ENCODE peak calls at places on chromosomes 5 and 9, in nine cellular contexts. Q is A549, E is body of pancreas, O is lower leg skin, T is breast epithelium, M is endothelial cell of umbilical vein, K is tibial nerve, H is Peyer's patch, V is upper lobe of left lung. W is an unnamed sample.

GRCh38 chr9:94081435-94081834 is 2.8 kb upstream of the PTPDC1 start:
- DNase-seq in Q (no peak), E (no peak), O (no peak), T (no peak), M (no peak), K (no peak), H (no peak), V (no peak), W (no peak)

GRCh38 chr5:66498791-66499207 is 97.4 kb upstream of the MAST4 start:
- DNase-seq in Q (no peak), E (no peak), O (no peak), T (no peak), M (peak; percentile 4), K (no peak), H (no peak), V (no peak), W (no peak)

GRCh38 chr9:137459147-137459600 is at the start of gene NSMF:
- DNase-seq in Q (peak; percentile 99), E (peak; percentile 97), O (peak; percentile 98), T (peak; percentile 92), M (peak; percentile 85), K (peak; percentile 92), H (peak; percentile 97), V (peak; percentile 98), W (no peak)

GRCh38 chr9:3028535-3028934 is 184.6 kb upstream of the PUM3 start:
- DNase-seq in Q (no peak), E (peak; percentile 11), O (no peak), T (no peak), M (no peak), K (no peak), H (no peak), V (no peak), W (no peak)

GRCh38 chr9:72585737-72586136 is 64.3 kb downstream of the TMC1 start:
- DNase-seq in Q (no peak), E (peak; percentile 74), O (no peak), T (no peak), M (no peak), K (no peak), H (no peak), V (no peak), W (no peak)

GRCh38 chr5:77881528-77881927 is 105.4 kb upstream of the TBCA start:
- DNase-seq in Q (no peak), E (no peak), O (no peak), T (no peak), M (peak; percentile 48), K (no peak), H (no peak), V (no peak), W (peak; percentile 46)

GRCh38 chr5:149108651-149109280 is 32.5 kb upstream of the ABLIM3 start:
- DNase-seq in Q (no peak), E (no peak), O (no peak), T (no peak), M (no peak), K (no peak), H (no peak), V (no peak), W (no peak)

GRCh38 chr9:100759166-100759565 is 181.3 kb downstream of the CAVIN4 start:
- DNase-seq in Q (no peak), E (no peak), O (no peak), T (no peak), M (no peak), K (no peak), H (no peak), V (no peak), W (no peak)

GRCh38 chr5:16550316-16550952 is 66.4 kb downstream of the RETREG1 start:
- DNase-seq in Q (peak; percentile 69), E (peak; percentile 66), O (peak; percentile 75), T (no peak), M (peak; percentile 23), K (no peak), H (no peak), V (no peak), W (no peak)

GRCh38 chr5:55154893-55155292 is 5.1 kb upstream of the GPX8 start:
- DNase-seq in Q (no peak), E (no peak), O (no peak), T (no peak), M (peak; percentile 93), K (no peak), H (no peak), V (no peak), W (no peak)

GRCh38 chr5:55159763-55160492 is at the start of gene GPX8:
- DNase-seq in Q (peak; percentile 76), E (peak; percentile 29), O (no peak), T (no peak), M (peak; percentile 89), K (no peak), H (no peak), V (no peak), W (no peak)

DNA sequence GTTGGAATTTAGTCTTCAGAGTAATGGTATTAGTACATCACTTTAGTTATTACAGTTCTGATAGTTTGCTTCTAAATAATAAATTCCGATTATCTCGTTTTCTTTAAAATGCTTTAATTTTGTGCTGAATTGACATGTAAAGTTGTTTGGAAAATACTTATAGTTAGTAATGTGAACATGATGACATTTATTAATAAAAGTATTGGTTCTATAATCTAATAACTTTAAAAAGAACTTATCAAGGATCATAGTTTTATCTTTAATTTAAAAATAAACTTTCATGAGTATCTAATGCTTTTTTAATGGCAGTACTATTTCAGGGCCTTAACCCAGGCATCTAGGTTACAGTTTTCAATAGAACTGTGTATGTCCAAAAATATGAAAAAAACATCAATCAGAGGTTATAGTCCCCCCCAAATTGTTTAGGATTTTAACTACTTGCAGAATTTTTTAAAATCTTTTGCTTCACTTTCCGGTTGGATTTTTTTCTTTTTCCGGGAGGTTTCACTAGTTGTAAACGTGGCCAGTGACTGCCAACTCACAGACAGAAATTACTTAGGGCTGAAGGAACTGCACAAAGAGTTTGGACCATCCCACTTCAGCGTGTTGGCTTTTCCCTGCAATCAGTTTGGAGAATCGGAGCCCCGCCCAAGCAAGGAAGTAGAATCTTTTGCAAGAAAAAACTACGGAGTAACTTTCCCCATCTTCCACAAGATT is 680 bp downstream of the GPX8 start:
- DNase-seq in Q (peak; percentile 69), E (peak; percentile 66), O (no peak), T (peak; percentile 49), M (peak; percentile 94), K (peak; percentile 38), H (no peak), V (no peak), W (no peak)
- TF ChIP-seq POLR2A in Q (peak; percentile 20), E (peak; percentile 34), O (no peak), T (no peak), M (peak; percentile 90), K (peak; percentile 23), H (no peak), V (no peak), W (no peak)

GRCh38 chr5:59564895-59565294 is 328.6 kb downstream of the PDE4D start:
- DNase-seq in Q (no peak), E (no peak), O (no peak), T (no peak), M (no peak), K (no peak), H (no peak), V (no peak), W (no peak)

GRCh38 chr5:59571077-59571476 is 322.4 kb downstream of the PDE4D start:
- DNase-seq in Q (no peak), E (no peak), O (no peak), T (no peak), M (no peak), K (no peak), H (no peak), V (no peak), W (no peak)

GRCh38 chr5:59565551-59565950 is 328.0 kb downstream of the PDE4D start:
- DNase-seq in Q (no peak), E (no peak), O (no peak), T (no peak), M (no peak), K (no peak), H (no peak), V (no peak), W (no peak)

GRCh38 chr5:59569158-59569557 is 324.4 kb downstream of the PDE4D start:
- DNase-seq in Q (no peak), E (no peak), O (no peak), T (no peak), M (no peak), K (no peak), H (no peak), V (no peak), W (no peak)

GRCh38 chr5:59569608-59570334 is 323.8 kb downstream of the PDE4D start:
- DNase-seq in Q (no peak), E (no peak), O (no peak), T (no peak), M (no peak), K (no peak), H (no peak), V (no peak), W (no peak)
- TF ChIP-seq CTCF in Q (peak; percentile 36), E (no peak), O (no peak), T (no peak), M (no peak), K (no peak), H (no peak), V (no peak), W (no peak)

GRCh38 chr5:438481-438981 is 4.4 kb upstream of the EXOC3 start:
- DNase-seq in Q (no peak), E (no peak), O (peak; percentile 79), T (no peak), M (no peak), K (no peak), H (no peak), V (no peak), W (no peak)
- TF ChIP-seq POLR2A in Q (no peak), E (no peak), O (no peak), T (no peak), M (no peak), K (no peak), H (no peak), V (no peak), W (no peak)

GRCh38 chr9:109194157-109194556 is 27.1 kb upstream of the FRRS1L start:
- DNase-seq in Q (no peak), E (no peak), O (peak; percentile 68), T (no peak), M (no peak), K (no peak), H (no peak), V (peak; percentile 43), W (no peak)

GRCh38 chr9:109199676-109200075 is 32.6 kb upstream of the FRRS1L start:
- DNase-seq in Q (no peak), E (no peak), O (peak; percentile 60), T (no peak), M (no peak), K (no peak), H (no peak), V (no peak), W (no peak)

GRCh38 chr9:109203761-109204360 is 36.8 kb upstream of the FRRS1L start:
- DNase-seq in Q (no peak), E (no peak), O (peak; percentile 42), T (no peak), M (no peak), K (no peak), H (no peak), V (no peak), W (no peak)

DNA sequence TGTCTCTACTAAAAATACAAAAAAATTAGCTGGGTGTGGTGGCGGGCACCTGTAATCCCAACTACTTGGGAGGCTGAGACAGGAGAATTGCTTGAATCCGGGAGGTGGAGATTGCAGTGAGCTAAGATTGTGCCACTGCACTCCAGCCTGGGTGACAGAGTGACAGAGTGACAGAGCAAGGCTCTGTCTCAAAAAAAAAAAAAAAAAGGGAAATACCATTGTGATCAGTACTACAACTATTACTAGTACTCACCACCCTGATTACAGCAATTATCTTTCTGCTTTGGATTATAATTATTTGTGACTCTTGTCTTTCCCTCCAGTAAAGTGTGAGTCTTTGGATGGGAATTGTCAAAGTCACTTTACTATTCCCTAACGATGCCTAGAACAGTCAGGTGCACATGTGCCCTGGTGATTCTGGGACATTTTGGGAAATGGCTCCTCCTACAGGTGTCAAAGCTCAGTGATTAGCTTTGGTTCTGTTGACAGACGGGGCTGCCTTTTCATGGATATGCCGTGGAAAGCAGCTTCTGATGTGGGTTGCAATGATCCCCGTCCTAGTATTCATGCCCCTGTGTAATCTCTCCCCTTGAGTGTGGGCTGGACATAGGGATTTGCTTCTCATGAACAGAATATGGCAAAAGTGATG is 31.8 kb upstream of the FRRS1L start:
- DNase-seq in Q (no peak), E (no peak), O (peak; percentile 34), T (no peak), M (no peak), K (no peak), H (no peak), V (no peak), W (no peak)
- TF ChIP-seq CTCF in Q (peak; percentile 5), E (no peak), O (no peak), T (no peak), M (no peak), K (no peak), H (peak; percentile 34), V (no peak), W (no peak)

W was measured in vagina.